ENCODE peak calls at places on chromosome 3, in eight cellular contexts. D is activated CD8-positive, alpha-beta T cell treated with anti-CD3 and anti-CD28 coated beads for 36 hours; M is GDM1; P is stimulated activated CD4-positive, alpha-beta T cell treated with anti-CD3 and anti-CD28 coated beads, Interleukin-4, amount 100 ng/mL, for 24 hours; L is GM13976; T is EH; A is AML-193; O is amniotic epithelial cell. S is an unnamed sample.
A peak's percentile ranks its signal among the peaks of the same experiment; 100 is the strongest.

GRCh38 chr3:122415762-122416654 is at the start of gene WDR5B:
- DNase-seq in D (peak; percentile 99), M (no peak), P (peak; percentile 99), L (peak; percentile 93), T (peak; percentile 97), A (no peak), O (peak; percentile 94), S (peak; percentile 97)

GRCh38 chr3:115022835-115023398 is 124.2 kb downstream of the ZBTB20 start:
- DNase-seq in D (no peak), M (no peak), P (no peak), L (no peak), T (no peak), A (no peak), O (peak; percentile 63), S (no peak)

GRCh38 chr3:131142580-131142979 is 115.9 kb downstream of the NEK11 start:
- DNase-seq in D (no peak), M (no peak), P (no peak), L (no peak), T (peak; percentile 17), A (no peak), O (no peak), S (no peak)

GRCh38 chr3:23385327-23385726 is 182.2 kb downstream of the UBE2E2 start:
- DNase-seq in D (no peak), M (no peak), P (no peak), L (no peak), T (no peak), A (no peak), O (no peak), S (no peak)

GRCh38 chr3:51706021-51706485 is 815 bp upstream of the GRM2 start:
- DNase-seq in D (no peak), M (no peak), P (no peak), L (no peak), T (no peak), A (no peak), O (no peak), S (no peak)

GRCh38 chr3:4757949-4758855 is 221.0 kb upstream of the BHLHE40 start:
- DNase-seq in D (no peak), M (no peak), P (no peak), L (no peak), T (no peak), A (no peak), O (no peak), S (no peak)

GRCh38 chr3:133760916-133761315 is 14.7 kb downstream of the TF start:
- DNase-seq in D (no peak), M (no peak), P (no peak), L (no peak), T (no peak), A (no peak), O (no peak), S (no peak)

GRCh38 chr3:195110647-195111321 is 160.2 kb downstream of the XXYLT1 start:
- DNase-seq in D (no peak), M (peak; percentile 81), P (no peak), L (no peak), T (no peak), A (no peak), O (peak; percentile 28), S (no peak)

GRCh38 chr3:17057316-17057715 is 172.6 kb downstream of the PLCL2 start:
- DNase-seq in D (no peak), M (no peak), P (no peak), L (no peak), T (peak; percentile 85), A (no peak), O (no peak), S (no peak)

GRCh38 chr3:72547183-72547582 is 301.1 kb downstream of the SHQ1 start:
- DNase-seq in D (no peak), M (no peak), P (no peak), L (no peak), T (no peak), A (no peak), O (no peak), S (no peak)

GRCh38 chr3:72683068-72683467 is 165.2 kb downstream of the SHQ1 start:
- DNase-seq in D (no peak), M (no peak), P (no peak), L (peak; percentile 70), T (no peak), A (no peak), O (no peak), S (no peak)

GRCh38 chr3:112610121-112610520 is 30.8 kb downstream of the CCDC80 start:
- DNase-seq in D (no peak), M (no peak), P (no peak), L (no peak), T (peak; percentile 54), A (no peak), O (peak; percentile 69), S (no peak)

GRCh38 chr3:187765342-187765741 is 20.1 kb upstream of the BCL6 start:
- DNase-seq in D (no peak), M (no peak), P (no peak), L (no peak), T (peak; percentile 63), A (no peak), O (no peak), S (no peak)

GRCh38 chr3:140686128-140686527 is 8.3 kb downstream of the TRIM42 start:
- DNase-seq in D (no peak), M (no peak), P (no peak), L (no peak), T (no peak), A (no peak), O (no peak), S (no peak)

GRCh38 chr3:70049761-70050160 is 50.2 kb downstream of the SAMMSON start:
- DNase-seq in D (no peak), M (no peak), P (no peak), L (no peak), T (peak; percentile 9), A (no peak), O (peak; percentile 22), S (no peak)

GRCh38 chr3:8888296-8888915 is 74.9 kb downstream of the RAD18 start:
- DNase-seq in D (no peak), M (no peak), P (no peak), L (no peak), T (peak; percentile 97), A (no peak), O (peak; percentile 92), S (no peak)

GRCh38 chr3:73140772-73141434 is 79.4 kb downstream of the EBLN2 start:
- DNase-seq in D (no peak), M (no peak), P (no peak), L (no peak), T (no peak), A (no peak), O (no peak), S (no peak)

GRCh38 chr3:70273492-70273891 is 38.9 kb downstream of the MDFIC2 start:
- DNase-seq in D (no peak), M (no peak), P (no peak), L (no peak), T (no peak), A (no peak), O (peak; percentile 0), S (no peak)

GRCh38 chr3:13621381-13622221 is 72.7 kb downstream of the FBLN2 start:
- DNase-seq in D (peak; percentile 68), M (no peak), P (peak; percentile 6), L (no peak), T (no peak), A (no peak), O (no peak), S (peak; percentile 4)

GRCh38 chr3:12313519-12313918 is 24.6 kb downstream of the PPARG start:
- DNase-seq in D (no peak), M (no peak), P (no peak), L (no peak), T (no peak), A (no peak), O (no peak), S (no peak)

GRCh38 chr3:4825572-4826236 is 153.5 kb upstream of the BHLHE40 start:
- DNase-seq in D (peak; percentile 58), M (no peak), P (no peak), L (no peak), T (no peak), A (no peak), O (no peak), S (peak; percentile 25)

GRCh38 chr3:192907784-192908183 is 9.9 kb downstream of the MB21D2 start:
- DNase-seq in D (no peak), M (no peak), P (no peak), L (no peak), T (peak; percentile 65), A (no peak), O (peak; percentile 70), S (no peak)

GRCh38 chr3:11005686-11006256 is 13.2 kb downstream of the SLC6A1 start:
- DNase-seq in D (no peak), M (no peak), P (no peak), L (no peak), T (no peak), A (no peak), O (peak; percentile 8), S (no peak)

GRCh38 chr3:43296565-43296964 is 10.2 kb downstream of the SNRK start:
- DNase-seq in D (peak; percentile 79), M (peak; percentile 70), P (peak; percentile 50), L (peak; percentile 42), T (peak; percentile 30), A (peak; percentile 96), O (no peak), S (peak; percentile 55)

GRCh38 chr3:124351430-124352142 is 359.7 kb upstream of the ROPN1 start:
- DNase-seq in D (no peak), M (peak; percentile 2), P (no peak), L (peak; percentile 54), T (peak; percentile 87), A (peak; percentile 6), O (peak; percentile 68), S (no peak)

GRCh38 chr3:100042144-100042543 is 72.2 kb downstream of the FILIP1L start:
- DNase-seq in D (no peak), M (no peak), P (no peak), L (no peak), T (peak; percentile 96), A (no peak), O (peak; percentile 93), S (no peak)

GRCh38 chr3:16385151-16385550 is 120.1 kb downstream of the OXNAD1 start:
- DNase-seq in D (no peak), M (no peak), P (no peak), L (no peak), T (no peak), A (no peak), O (no peak), S (no peak)

GRCh38 chr3:126118591-126118990 is 34.7 kb upstream of the SLC41A3 start:
- DNase-seq in D (no peak), M (no peak), P (no peak), L (no peak), T (no peak), A (no peak), O (no peak), S (no peak)

GRCh38 chr3:168025076-168025475 is 70.6 kb downstream of the GOLIM4 start:
- DNase-seq in D (no peak), M (no peak), P (no peak), L (no peak), T (peak; percentile 25), A (no peak), O (peak; percentile 66), S (no peak)

S was measured in activated naive CD4-positive, alpha-beta T cell treated with Interleukin-2 at 50 U/mL for 16 hours.